ENCODE peak calls at places on chromosomes 4 and X, in nine cellular contexts. L, H, I, M, G, Y, A, B and V are unnamed samples.

GRCh38 chr4:170137466-170137865 is 47.7 kb upstream of the AADAT start:
- DNase-seq in H (no peak), B (no peak), G (no peak), L (no peak), I (no peak), M (no peak), A (no peak), Y (no peak), V (no peak)

GRCh38 chr4:168619266-168619631 is 122.4 kb downstream of the PALLD start:
- DNase-seq in B (no peak), H (no peak), A (no peak), L (no peak), I (no peak), M (no peak), Y (no peak), G (no peak), V (no peak)

GRCh38 chr4:99816611-99817309 is at the start of gene DAPP1:
- DNase-seq in Y (peak), I (peak), H (peak), M (no peak), B (peak), G (peak), A (peak), L (no peak), V (peak)

GRCh38 chr4:10762541-10762940 is 78.0 kb upstream of the CLNK start:
- DNase-seq in A (peak), G (no peak), H (no peak), B (no peak), L (no peak), M (peak), I (no peak), Y (no peak), V (no peak)

GRCh38 chr4:815464-816146 is 10.3 kb downstream of the CPLX1 start:
- DNase-seq in I (no peak), A (peak), G (no peak), H (peak), B (no peak), L (no peak), M (no peak), Y (no peak), V (no peak)

GRCh38 chr4:15925830-15926229 is 12.7 kb downstream of the FGFBP1 start:
- DNase-seq in G (no peak), L (no peak), M (no peak), B (no peak), H (no peak), A (no peak), Y (no peak), I (no peak), V (no peak)

GRCh38 chr4:143380651-143381050 is 44.0 kb downstream of the GAB1 start:
- DNase-seq in B (no peak), H (no peak), Y (no peak), A (no peak), M (no peak), L (no peak), G (no peak), I (no peak), V (no peak)

GRCh38 chr4:8772499-8773123 is 99.0 kb downstream of the HMX1 start:
- DNase-seq in M (no peak), I (no peak), Y (no peak), B (no peak), A (no peak), G (no peak), L (peak), H (peak), V (no peak)

GRCh38 chr4:74044676-74045075 is 6.2 kb upstream of the CXCL3 start:
- DNase-seq in L (no peak), I (no peak), H (no peak), A (no peak), Y (no peak), B (no peak), M (no peak), G (no peak), V (no peak)

GRCh38 chr4:3898098-3898497 is 131.9 kb downstream of the ADRA2C start:
- DNase-seq in M (no peak), B (no peak), H (no peak), L (no peak), G (no peak), A (no peak), I (no peak), Y (no peak), V (no peak)

GRCh38 chrX:153861733-153862300 is 24.2 kb downstream of the L1CAM start:
- DNase-seq in M (no peak), L (no peak), Y (no peak), G (no peak), A (no peak), B (no peak), I (no peak), H (peak), V (no peak)

GRCh38 chrX:75131973-75132627 is 24.0 kb downstream of the ABCB7 start:
- DNase-seq in A (no peak), G (no peak), Y (no peak), I (no peak), L (peak), H (no peak), M (no peak), B (no peak), V (no peak)

GRCh38 chr4:2636331-2636730 is 99.9 kb downstream of the FAM193A start:
- DNase-seq in Y (no peak), M (no peak), H (no peak), G (no peak), L (no peak), A (no peak), I (no peak), B (no peak), V (no peak)

GRCh38 chr4:112800001-112800400 is 163.1 kb downstream of the LARP7 start:
- DNase-seq in G (no peak), Y (no peak), A (no peak), L (no peak), M (no peak), I (no peak), B (no peak), H (no peak), V (no peak)

GRCh38 chr4:38090450-38091246 is 130.4 kb downstream of the PTTG2 start:
- DNase-seq in M (no peak), I (no peak), L (no peak), G (no peak), A (no peak), B (no peak), Y (no peak), H (no peak), V (no peak)

GRCh38 chrX:51641421-51642021 is 22.8 kb upstream of the CENPVL3 start:
- DNase-seq in M (peak), B (no peak), A (peak), Y (no peak), H (no peak), G (peak), L (no peak), I (no peak), V (no peak)

GRCh38 chrX:130896816-130897508 is 6.0 kb downstream of the ENOX2 start:
- DNase-seq in M (peak), L (no peak), G (no peak), B (no peak), Y (no peak), A (no peak), H (no peak), I (no peak), V (no peak)

GRCh38 chrX:136202889-136203288 is 48.3 kb downstream of the MAP7D3 start:
- DNase-seq in Y (no peak), A (peak), G (no peak), B (no peak), H (no peak), M (peak), L (no peak), I (no peak), V (no peak)

GRCh38 chr4:80566203-80566872 is 230.8 kb downstream of the CFAP299 start:
- DNase-seq in A (no peak), M (no peak), L (no peak), B (no peak), Y (no peak), H (no peak), G (no peak), I (no peak), V (no peak)